ENCODE peak calls at places on chromosomes 4 and X, in ten cellular contexts. M, D, K, H, X, Y, J, F, G and L are unnamed samples.

GRCh38 chr4:70359115-70359661 is 1.4 kb upstream of the SMR3A start:
- DNase-seq in K (no peak), D (no peak), H (no peak), F (no peak), J (no peak), Y (no peak), G (no peak), M (no peak), X (no peak), L (no peak)

GRCh38 chr4:20260821-20261220 is 9.1 kb downstream of the SLIT2 start:
- DNase-seq in K (no peak), J (no peak), G (no peak), X (no peak), M (no peak), F (no peak), H (no peak), Y (no peak), D (no peak), L (no peak)

GRCh38 chr4:25991296-25991695 is 77.3 kb downstream of the SMIM20 start:
- DNase-seq in Y (no peak), D (no peak), X (no peak), K (no peak), J (no peak), F (no peak), M (no peak), G (no peak), H (no peak), L (no peak)

GRCh38 chr4:69095301-69095731 is 958 bp upstream of the UGT2B7 start:
- DNase-seq in X (no peak), D (no peak), K (no peak), F (no peak), G (no peak), M (no peak), J (no peak), Y (peak), H (no peak), L (no peak)

GRCh38 chrX:17361620-17362019 is 13.4 kb upstream of the NHS start:
- DNase-seq in K (peak), M (peak), Y (no peak), J (no peak), G (no peak), X (no peak), H (no peak), D (no peak), F (no peak), L (peak)

GRCh38 chr4:38568768-38569167 is 95.2 kb upstream of the KLF3 start:
- DNase-seq in H (no peak), M (no peak), Y (no peak), J (no peak), K (no peak), D (no peak), G (no peak), X (no peak), F (no peak), L (no peak)

GRCh38 chr4:85784348-85784747 is 309.4 kb downstream of the ARHGAP24 start:
- DNase-seq in D (no peak), K (no peak), F (no peak), H (no peak), Y (no peak), X (no peak), J (no peak), M (no peak), G (no peak), L (no peak)

GRCh38 chr4:6509587-6509986 is 37.2 kb upstream of the PPP2R2C start:
- DNase-seq in Y (no peak), G (no peak), K (no peak), F (no peak), H (no peak), J (peak), X (no peak), M (peak), D (no peak), L (peak)

GRCh38 chrX:69137911-69138310 is 27.3 kb downstream of the PJA1 start:
- DNase-seq in J (no peak), X (no peak), D (no peak), Y (no peak), M (no peak), F (no peak), H (no peak), K (peak), G (no peak), L (no peak)

GRCh38 chr4:116180056-116180690 is 905.2 kb downstream of the TRAM1L1 start:
- DNase-seq in M (peak), J (no peak), Y (no peak), K (no peak), H (no peak), F (no peak), G (no peak), D (no peak), X (no peak), L (no peak)